ENCODE peak calls at places on chromosomes 4 and X, in eight cellular contexts. M, B, G, L, U, X, N and H are unnamed samples.
A peak's percentile ranks its signal among the peaks of the same experiment; 100 is the strongest.

GRCh38 chr4:152983774-152984411 is 47.8 kb downstream of the FHDC1 start:
- DNase-seq in M (no peak), B (no peak), G (no peak), L (peak; percentile 54), U (no peak), X (peak; percentile 74), N (no peak), H (no peak)

GRCh38 chr4:40630335-40631021 is 814 bp upstream of the RBM47 start:
- DNase-seq in M (no peak), B (no peak), G (peak; percentile 70), L (no peak), U (no peak), X (no peak), N (no peak), H (no peak)

GRCh38 chr4:48173055-48173991 is 39.3 kb upstream of the TXK start:
- DNase-seq in M (no peak), B (no peak), G (no peak), L (peak; percentile 90), U (peak; percentile 37), X (peak; percentile 87), N (peak; percentile 52), H (no peak)

GRCh38 chr4:5728451-5728850 is 17.4 kb downstream of the EVC start:
- DNase-seq in M (no peak), B (no peak), G (no peak), L (peak; percentile 26), U (no peak), X (peak; percentile 41), N (no peak), H (no peak)

GRCh38 chr4:2789351-2789750 is 3.5 kb upstream of the SH3BP2 start:
- DNase-seq in M (no peak), B (no peak), G (no peak), L (no peak), U (no peak), X (no peak), N (no peak), H (no peak)

GRCh38 chrX:124680287-124680686 is 333.9 kb downstream of the SH2D1A start:
- DNase-seq in M (no peak), B (no peak), G (no peak), L (no peak), U (no peak), X (no peak), N (no peak), H (no peak)

GRCh38 chrX:154714925-154715324 is 36.0 kb downstream of the GAB3 start:
- DNase-seq in M (no peak), B (peak; percentile 65), G (peak; percentile 61), L (peak; percentile 37), U (peak; percentile 25), X (peak; percentile 56), N (no peak), H (no peak)

GRCh38 chr4:121096629-121097028 is 24.3 kb upstream of the NDNF start:
- DNase-seq in M (no peak), B (no peak), G (no peak), L (peak; percentile 17), U (no peak), X (peak; percentile 53), N (peak; percentile 18), H (no peak)

GRCh38 chr4:16019666-16020065 is 56.7 kb upstream of the FGFBP2 start:
- DNase-seq in M (no peak), B (no peak), G (no peak), L (no peak), U (no peak), X (no peak), N (no peak), H (no peak)

GRCh38 chrX:69616520-69617203 is 749 bp downstream of the EDA start:
- DNase-seq in M (no peak), B (no peak), G (peak; percentile 42), L (no peak), U (no peak), X (no peak), N (no peak), H (peak; percentile 11)